ENCODE peak calls at places on chromosome 20, in four cellular contexts. J, P, M and F are unnamed samples.

GRCh38 chr20:4272225-4272624 is 256.9 kb upstream of the RNF24 start:
- DNase-seq in M (no peak), P (no peak), J (no peak), F (no peak)

GRCh38 chr20:29762620-29763019 is 1494.8 kb upstream of the DEFB115 start:
- DNase-seq in P (no peak), J (no peak), M (no peak), F (no peak)

GRCh38 chr20:24589845-24590192 is 120.4 kb downstream of the SYNDIG1 start:
- DNase-seq in P (no peak), J (no peak), M (no peak), F (no peak)

GRCh38 chr20:42646250-42646649 is 543.5 kb downstream of the PTPRT start:
- DNase-seq in J (no peak), M (no peak), P (no peak), F (no peak)

GRCh38 chr20:461254-462198 is 807 bp downstream of the TBC1D20 start:
- DNase-seq in M (no peak), J (no peak), P (peak; percentile 46), F (no peak)

GRCh38 chr20:39660251-39660650 is 698.1 kb downstream of the DHX35 start:
- DNase-seq in P (no peak), M (no peak), J (no peak), F (no peak)

GRCh38 chr20:13105071-13105470 is 96.3 kb downstream of the SPTLC3 start:
- DNase-seq in P (no peak), M (no peak), J (no peak), F (no peak)

GRCh38 chr20:63273635-63274380 is 1.2 kb downstream of the ARFGAP1 start:
- DNase-seq in J (peak; percentile 82), M (no peak), P (no peak), F (no peak)

GRCh38 chr20:38151455-38151854 is 13.6 kb downstream of the TGM2 start:
- DNase-seq in J (no peak), M (no peak), P (no peak), F (no peak)
- TF ChIP-seq TAF1 in J (no peak), M (no peak), P (no peak), F (no peak)

DNA sequence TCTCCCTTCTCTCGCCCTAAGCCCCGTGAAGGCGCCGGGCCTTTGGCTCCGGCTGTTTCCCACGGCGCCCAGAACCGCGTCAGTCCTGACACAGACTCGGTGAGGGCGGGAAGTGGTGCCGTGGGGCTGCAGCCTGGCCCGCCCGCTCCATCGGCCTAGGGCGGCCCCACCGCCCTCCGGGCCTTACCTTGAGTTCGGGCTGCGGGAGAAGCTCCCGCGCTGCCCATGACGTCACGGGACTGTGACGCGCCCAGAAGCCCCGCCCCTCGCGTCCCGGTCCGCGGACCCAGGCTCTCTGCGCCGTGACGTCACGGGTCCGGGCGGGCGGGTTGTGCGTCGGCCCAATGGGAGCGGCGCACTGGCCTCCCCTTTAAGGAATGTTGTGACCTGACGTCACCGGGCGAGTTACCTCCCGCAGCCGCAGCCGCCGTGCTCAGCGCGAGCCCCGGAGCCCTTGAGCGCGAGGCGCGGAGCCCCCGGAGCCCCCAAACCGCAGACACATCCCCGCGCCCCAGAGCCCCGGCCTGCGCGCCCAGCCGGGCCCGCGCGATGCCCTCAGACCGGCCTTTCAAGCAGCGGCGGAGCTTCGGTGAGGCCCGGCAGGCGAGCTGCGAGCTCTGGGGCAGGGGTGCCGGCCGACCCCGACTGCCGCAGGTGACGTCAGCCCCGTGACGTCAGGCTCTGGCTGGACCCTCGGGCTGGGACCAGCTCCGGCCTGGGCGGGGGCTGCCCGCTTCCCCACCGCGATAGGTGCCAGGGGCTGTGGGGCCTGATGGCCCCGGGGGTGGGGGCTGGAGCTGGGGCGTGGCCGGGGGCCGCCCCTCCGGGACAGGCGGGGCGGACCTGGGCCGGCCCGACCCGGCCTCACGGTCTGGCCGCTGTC is at the start of gene MAP1LC3A:
- DNase-seq in J (no peak), P (peak; percentile 94), M (no peak), F (peak; percentile 87)
- TF ChIP-seq POLR2A in J (no peak), P (no peak), M (peak; percentile 57), F (no peak)

GRCh38 chr20:45890077-45890996 is 671 bp downstream of the NEURL2 start:
- DNase-seq in P (peak; percentile 39), M (no peak), J (peak; percentile 92), F (no peak)
- TF ChIP-seq TAF1 in P (no peak), M (no peak), J (peak; percentile 81), F (no peak)

GRCh38 chr20:23361651-23362391 is at the start of gene GZF1:
- DNase-seq in P (peak; percentile 93), M (peak; percentile 95), J (peak; percentile 98), F (peak; percentile 92)
- TF ChIP-seq POLR2A in P (peak; percentile 81), M (peak; percentile 90), J (peak; percentile 99), F (peak; percentile 88)

GRCh38 chr20:2103454-2104153 is 2.0 kb downstream of the STK35 start:
- DNase-seq in J (peak; percentile 72), M (no peak), P (no peak), F (no peak)
- TF ChIP-seq TAF1 in J (no peak), M (no peak), P (no peak), F (no peak)

DNA sequence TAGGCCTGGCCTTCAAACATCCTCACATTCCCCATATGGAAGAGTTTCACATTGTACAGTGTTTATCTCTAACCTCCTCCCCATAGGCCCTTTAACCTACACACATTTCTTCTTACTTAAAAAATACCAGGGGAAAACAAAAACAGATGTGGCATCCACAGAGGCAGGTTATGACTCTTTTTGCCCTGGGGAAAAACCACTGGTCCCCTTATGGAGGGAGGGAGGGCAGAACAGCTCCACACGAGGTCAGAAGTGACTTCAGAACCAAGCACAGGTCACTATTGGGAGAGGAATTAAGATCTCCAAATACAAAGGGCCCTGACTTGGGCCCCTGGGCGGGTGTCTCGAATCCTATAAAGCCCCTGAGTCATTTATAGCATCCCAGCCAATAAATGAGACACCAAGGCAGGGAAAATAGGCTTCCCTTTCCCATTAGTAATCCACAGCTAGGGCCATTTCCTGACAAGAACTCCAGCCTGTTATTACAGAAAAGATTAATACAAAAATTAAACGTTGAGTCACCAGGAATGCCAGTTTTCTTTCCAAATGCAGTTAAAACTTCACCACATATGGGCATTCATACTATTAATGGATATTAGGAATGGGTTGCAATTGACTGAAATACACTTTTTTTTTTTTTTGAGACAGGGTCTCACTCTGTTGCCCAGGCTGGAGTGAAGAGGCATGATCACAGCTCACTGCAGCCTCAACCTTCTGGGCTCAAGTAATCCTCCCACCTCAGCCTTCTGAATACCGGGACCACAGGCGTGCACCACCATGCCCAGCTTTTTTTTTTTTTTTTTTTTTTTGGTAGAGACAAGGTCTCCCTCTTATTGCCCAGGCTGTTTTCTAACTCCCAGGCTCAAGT is 107.2 kb downstream of the ATP9A start:
- DNase-seq in J (no peak), P (no peak), M (no peak), F (no peak)
- TF ChIP-seq POLR2A in J (no peak), P (no peak), M (no peak), F (no peak)

DNA sequence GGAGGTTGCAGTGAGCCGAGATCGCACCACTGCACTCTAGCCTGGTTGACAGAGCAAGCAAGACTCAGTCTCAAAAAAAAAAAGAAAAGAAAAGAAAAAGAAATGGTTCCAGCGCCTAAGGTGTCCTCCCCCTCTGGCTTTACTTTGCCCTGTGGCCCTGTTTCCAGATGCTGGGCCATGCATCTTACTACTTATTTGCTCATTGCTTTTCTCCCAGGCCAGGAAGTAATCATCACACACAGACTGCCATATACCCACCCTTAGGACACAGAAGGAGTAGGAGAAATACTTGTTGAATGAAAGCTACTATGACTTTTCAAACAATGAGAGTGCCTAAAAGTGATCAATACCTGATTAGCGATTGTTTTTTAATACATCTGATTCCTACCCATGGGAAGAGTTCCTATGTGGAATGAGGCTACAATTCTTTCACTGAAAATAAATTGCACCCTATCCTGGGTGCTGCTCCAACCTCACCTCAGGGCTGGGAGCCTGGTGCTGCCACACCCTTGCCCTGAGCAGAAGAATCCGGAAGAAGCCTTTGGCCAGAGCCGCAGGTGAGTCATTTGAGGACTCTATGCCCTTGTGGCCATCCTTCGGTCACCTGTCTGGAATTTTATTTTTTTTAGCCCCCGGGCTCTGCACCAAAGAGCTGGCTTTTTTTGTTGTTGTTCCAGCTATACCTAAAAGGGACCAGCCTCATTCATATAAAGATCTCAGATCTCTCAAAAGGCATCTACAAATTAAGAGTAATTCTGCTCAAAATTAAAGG is 22.7 kb upstream of the TFAP2C start:
- DNase-seq in M (no peak), J (no peak), P (no peak), F (no peak)
- TF ChIP-seq TAF1 in M (no peak), J (no peak), P (no peak), F (no peak)